ENCODE peak calls at places on chromosomes 5 and 9, in nine cellular contexts. One of them, this sample, is unnamed.

GRCh38 chr5:154737667-154738320 is 17.4 kb upstream of the LARP1 start:
- DNase-seq in PC-9: no peak
- DNase-seq in spleen: no peak
- DNase-seq in left ventricle myocardium inferior: no peak
- DNase-seq in WERI-Rb-1: no peak
- DNase-seq in neural progenitor cell: peak
- DNase-seq in DND-41: no peak
- DNase-seq in aorta: no peak
- DNase-seq in transverse colon: no peak
- DNase-seq in this sample: no peak

GRCh38 chr9:129776566-129776937 is 23.7 kb upstream of the PTGES start:
- DNase-seq in PC-9: no peak
- DNase-seq in spleen: no peak
- DNase-seq in left ventricle myocardium inferior: peak
- DNase-seq in WERI-Rb-1: peak
- DNase-seq in neural progenitor cell: no peak
- DNase-seq in DND-41: no peak
- DNase-seq in aorta: no peak
- DNase-seq in transverse colon: no peak
- DNase-seq in this sample: no peak

GRCh38 chr5:417765-418559 is 25.0 kb upstream of the EXOC3 start:
- DNase-seq in PC-9: no peak
- DNase-seq in spleen: no peak
- DNase-seq in left ventricle myocardium inferior: no peak
- DNase-seq in WERI-Rb-1: no peak
- DNase-seq in neural progenitor cell: no peak
- DNase-seq in DND-41: no peak
- DNase-seq in aorta: no peak
- DNase-seq in transverse colon: no peak
- DNase-seq in this sample: no peak

GRCh38 chr5:110880413-110880812 is 141.6 kb downstream of the SLC25A46 start:
- DNase-seq in PC-9: no peak
- DNase-seq in spleen: no peak
- DNase-seq in left ventricle myocardium inferior: no peak
- DNase-seq in WERI-Rb-1: no peak
- DNase-seq in neural progenitor cell: no peak
- DNase-seq in DND-41: no peak
- DNase-seq in aorta: no peak
- DNase-seq in transverse colon: no peak
- DNase-seq in this sample: peak

GRCh38 chr9:95131023-95131943 is 186.2 kb downstream of the FANCC start:
- DNase-seq in PC-9: no peak
- DNase-seq in spleen: no peak
- DNase-seq in left ventricle myocardium inferior: peak
- DNase-seq in WERI-Rb-1: peak
- DNase-seq in neural progenitor cell: peak
- DNase-seq in DND-41: peak
- DNase-seq in aorta: no peak
- DNase-seq in transverse colon: peak
- DNase-seq in this sample: no peak

GRCh38 chr9:109264865-109265532 is 55.9 kb downstream of the EPB41L4B start:
- DNase-seq in PC-9: no peak
- DNase-seq in spleen: no peak
- DNase-seq in left ventricle myocardium inferior: peak
- DNase-seq in WERI-Rb-1: no peak
- DNase-seq in neural progenitor cell: no peak
- DNase-seq in DND-41: no peak
- DNase-seq in aorta: no peak
- DNase-seq in transverse colon: peak
- DNase-seq in this sample: peak

GRCh38 chr5:93607367-93608258 is 24.6 kb downstream of the NR2F1 start:
- DNase-seq in PC-9: peak
- DNase-seq in spleen: no peak
- DNase-seq in left ventricle myocardium inferior: no peak
- DNase-seq in WERI-Rb-1: peak
- DNase-seq in neural progenitor cell: peak
- DNase-seq in DND-41: peak
- DNase-seq in aorta: no peak
- DNase-seq in transverse colon: no peak
- DNase-seq in this sample: no peak

GRCh38 chr5:76337949-76338589 is 65.0 kb upstream of the IQGAP2 start:
- DNase-seq in PC-9: peak
- DNase-seq in spleen: no peak
- DNase-seq in left ventricle myocardium inferior: no peak
- DNase-seq in WERI-Rb-1: peak
- DNase-seq in neural progenitor cell: peak
- DNase-seq in DND-41: peak
- DNase-seq in aorta: no peak
- DNase-seq in transverse colon: peak
- DNase-seq in this sample: peak

GRCh38 chr9:109192732-109193361 is 25.8 kb upstream of the FRRS1L start:
- DNase-seq in PC-9: no peak
- DNase-seq in spleen: no peak
- DNase-seq in left ventricle myocardium inferior: no peak
- DNase-seq in WERI-Rb-1: peak
- DNase-seq in neural progenitor cell: peak
- DNase-seq in DND-41: peak
- DNase-seq in aorta: no peak
- DNase-seq in transverse colon: peak
- DNase-seq in this sample: no peak

GRCh38 chr9:110555971-110556370 is 23.6 kb downstream of the SVEP1 start:
- DNase-seq in PC-9: peak
- DNase-seq in spleen: no peak
- DNase-seq in left ventricle myocardium inferior: peak
- DNase-seq in WERI-Rb-1: no peak
- DNase-seq in neural progenitor cell: no peak
- DNase-seq in DND-41: no peak
- DNase-seq in aorta: no peak
- DNase-seq in transverse colon: peak
- DNase-seq in this sample: no peak

GRCh38 chr5:110441035-110441434 is 285.4 kb downstream of the TMEM232 start:
- DNase-seq in PC-9: no peak
- DNase-seq in spleen: no peak
- DNase-seq in left ventricle myocardium inferior: no peak
- DNase-seq in WERI-Rb-1: peak
- DNase-seq in neural progenitor cell: peak
- DNase-seq in DND-41: peak
- DNase-seq in aorta: no peak
- DNase-seq in transverse colon: no peak
- DNase-seq in this sample: no peak

GRCh38 chr5:15560421-15560820 is 60.4 kb downstream of the FBXL7 start:
- DNase-seq in PC-9: no peak
- DNase-seq in spleen: no peak
- DNase-seq in left ventricle myocardium inferior: no peak
- DNase-seq in WERI-Rb-1: no peak
- DNase-seq in neural progenitor cell: no peak
- DNase-seq in DND-41: no peak
- DNase-seq in aorta: no peak
- DNase-seq in transverse colon: no peak
- DNase-seq in this sample: no peak

GRCh38 chr5:15554542-15554941 is 54.6 kb downstream of the FBXL7 start:
- DNase-seq in PC-9: no peak
- DNase-seq in spleen: no peak
- DNase-seq in left ventricle myocardium inferior: no peak
- DNase-seq in WERI-Rb-1: no peak
- DNase-seq in neural progenitor cell: no peak
- DNase-seq in DND-41: no peak
- DNase-seq in aorta: no peak
- DNase-seq in transverse colon: no peak
- DNase-seq in this sample: no peak

GRCh38 chr5:15550502-15551115 is 50.6 kb downstream of the FBXL7 start:
- DNase-seq in PC-9: no peak
- DNase-seq in spleen: no peak
- DNase-seq in left ventricle myocardium inferior: peak
- DNase-seq in WERI-Rb-1: no peak
- DNase-seq in neural progenitor cell: no peak
- DNase-seq in DND-41: no peak
- DNase-seq in aorta: no peak
- DNase-seq in transverse colon: no peak
- DNase-seq in this sample: no peak

DNA sequence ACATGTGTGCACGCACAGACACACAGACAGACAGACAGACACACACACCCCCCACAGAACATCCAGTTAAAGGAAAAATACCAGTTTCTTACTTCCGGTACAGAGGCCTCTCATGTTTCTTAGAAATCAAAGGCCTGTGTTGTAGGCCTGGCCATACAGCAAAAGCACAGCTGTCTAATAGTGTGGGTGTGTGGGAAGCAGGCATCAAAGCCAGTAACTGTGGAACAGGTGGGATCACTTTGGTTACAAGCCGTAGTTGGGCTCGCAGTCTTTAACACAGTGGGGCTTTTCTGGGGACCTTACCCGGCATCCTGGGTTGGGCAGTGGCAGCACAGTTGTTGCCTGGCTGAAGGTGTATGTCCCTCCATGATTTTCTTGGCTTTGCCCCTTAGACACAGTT is 55.2 kb downstream of the FBXL7 start:
- DNase-seq in PC-9: no peak
- DNase-seq in spleen: no peak
- DNase-seq in left ventricle myocardium inferior: no peak
- DNase-seq in WERI-Rb-1: no peak
- DNase-seq in neural progenitor cell: no peak
- DNase-seq in DND-41: peak
- DNase-seq in aorta: no peak
- DNase-seq in transverse colon: no peak
- DNase-seq in this sample: no peak
- H3K27ac ChIP-seq in PC-9: no peak
- H3K27ac ChIP-seq in spleen: no peak
- H3K27ac ChIP-seq in left ventricle myocardium inferior: no peak
- H3K27ac ChIP-seq in WERI-Rb-1: no peak
- H3K27ac ChIP-seq in neural progenitor cell: no peak
- H3K27ac ChIP-seq in DND-41: peak
- H3K27ac ChIP-seq in aorta: no peak
- H3K27ac ChIP-seq in transverse colon: no peak
- H3K27ac ChIP-seq in this sample: no peak

DNA sequence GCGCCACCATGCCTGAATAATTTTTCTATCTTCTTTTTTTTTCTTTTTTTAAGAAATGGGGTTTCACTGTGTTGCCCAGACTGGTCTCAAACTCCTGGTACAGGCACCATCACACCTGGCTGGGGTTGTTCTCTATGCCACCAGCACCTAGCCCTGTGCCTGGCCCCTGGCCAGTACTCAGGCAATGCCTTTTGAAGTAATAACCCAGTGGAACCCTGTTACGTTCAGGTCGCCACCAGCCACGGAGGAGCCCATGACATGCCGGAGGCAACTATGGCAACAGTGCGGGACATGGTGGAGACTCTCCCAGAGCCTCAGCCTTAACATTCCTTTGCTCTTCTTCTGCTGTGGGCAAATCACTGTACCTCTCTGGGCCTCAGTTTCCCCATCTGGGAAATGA is 14.1 kb downstream of the COL15A1 start:
- DNase-seq in PC-9: no peak
- DNase-seq in spleen: no peak
- DNase-seq in left ventricle myocardium inferior: no peak
- DNase-seq in WERI-Rb-1: no peak
- DNase-seq in neural progenitor cell: no peak
- DNase-seq in DND-41: no peak
- DNase-seq in aorta: no peak
- DNase-seq in transverse colon: no peak
- DNase-seq in this sample: no peak
- H3K27ac ChIP-seq in PC-9: no peak
- H3K27ac ChIP-seq in spleen: peak
- H3K27ac ChIP-seq in left ventricle myocardium inferior: peak
- H3K27ac ChIP-seq in WERI-Rb-1: no peak
- H3K27ac ChIP-seq in neural progenitor cell: no peak
- H3K27ac ChIP-seq in DND-41: no peak
- H3K27ac ChIP-seq in aorta: no peak
- H3K27ac ChIP-seq in transverse colon: peak
- H3K27ac ChIP-seq in this sample: no peak

GRCh38 chr5:168031614-168032013 is 259.8 kb upstream of the WWC1 start:
- DNase-seq in PC-9: no peak
- DNase-seq in spleen: no peak
- DNase-seq in left ventricle myocardium inferior: no peak
- DNase-seq in WERI-Rb-1: no peak
- DNase-seq in neural progenitor cell: no peak
- DNase-seq in DND-41: no peak
- DNase-seq in aorta: no peak
- DNase-seq in transverse colon: no peak
- DNase-seq in this sample: no peak
- H3K27ac ChIP-seq in PC-9: no peak
- H3K27ac ChIP-seq in spleen: no peak
- H3K27ac ChIP-seq in left ventricle myocardium inferior: no peak
- H3K27ac ChIP-seq in WERI-Rb-1: no peak
- H3K27ac ChIP-seq in neural progenitor cell: no peak
- H3K27ac ChIP-seq in DND-41: no peak
- H3K27ac ChIP-seq in aorta: no peak
- H3K27ac ChIP-seq in transverse colon: no peak
- H3K27ac ChIP-seq in this sample: no peak

GRCh38 chr9:125822160-125822559 is 75.0 kb downstream of the PBX3 start:
- DNase-seq in PC-9: no peak
- DNase-seq in spleen: no peak
- DNase-seq in left ventricle myocardium inferior: no peak
- DNase-seq in WERI-Rb-1: no peak
- DNase-seq in neural progenitor cell: no peak
- DNase-seq in DND-41: no peak
- DNase-seq in aorta: no peak
- DNase-seq in transverse colon: no peak
- DNase-seq in this sample: no peak
- H3K27ac ChIP-seq in PC-9: no peak
- H3K27ac ChIP-seq in spleen: no peak
- H3K27ac ChIP-seq in left ventricle myocardium inferior: peak
- H3K27ac ChIP-seq in WERI-Rb-1: no peak
- H3K27ac ChIP-seq in neural progenitor cell: no peak
- H3K27ac ChIP-seq in DND-41: no peak
- H3K27ac ChIP-seq in aorta: no peak
- H3K27ac ChIP-seq in transverse colon: no peak
- H3K27ac ChIP-seq in this sample: no peak

This sample was measured in RWPE2.